ENCODE peak calls at places on chromosome 4, in ten cellular contexts. One of them, this sample, is unnamed.

GRCh38 chr4:83569967-83570366 is 34.1 kb downstream of the GPAT3 start:
- DNase-seq in upper lobe of right lung: no peak
- DNase-seq in AG04450: no peak
- DNase-seq in ascending aorta: no peak
- DNase-seq in ovary: no peak
- DNase-seq in Panc1: no peak
- DNase-seq in left ventricle myocardium inferior: no peak
- DNase-seq in mammary epithelial cell: peak; percentile 91
- DNase-seq in esophagus muscularis mucosa: no peak
- DNase-seq in neural progenitor cell: no peak
- DNase-seq in this sample: no peak

GRCh38 chr4:123661080-123661737 is 264.6 kb downstream of the SPRY1 start:
- DNase-seq in upper lobe of right lung: no peak
- DNase-seq in ovary: no peak
- DNase-seq in esophagus muscularis mucosa: no peak
- DNase-seq in Panc1: no peak
- DNase-seq in left ventricle myocardium inferior: no peak
- DNase-seq in AG04450: no peak
- DNase-seq in neural progenitor cell: no peak
- DNase-seq in mammary epithelial cell: no peak
- DNase-seq in ascending aorta: no peak
- DNase-seq in this sample: no peak

GRCh38 chr4:67499799-67500198 is 45.5 kb downstream of the CENPC start:
- DNase-seq in Panc1: no peak
- DNase-seq in mammary epithelial cell: no peak
- DNase-seq in AG04450: no peak
- DNase-seq in left ventricle myocardium inferior: no peak
- DNase-seq in esophagus muscularis mucosa: no peak
- DNase-seq in ovary: no peak
- DNase-seq in ascending aorta: no peak
- DNase-seq in neural progenitor cell: no peak
- DNase-seq in upper lobe of right lung: no peak
- DNase-seq in this sample: no peak

GRCh38 chr4:54961357-54961975 is 163.9 kb downstream of the KDR start:
- DNase-seq in esophagus muscularis mucosa: no peak
- DNase-seq in Panc1: peak; percentile 2
- DNase-seq in AG04450: no peak
- DNase-seq in upper lobe of right lung: no peak
- DNase-seq in ascending aorta: no peak
- DNase-seq in mammary epithelial cell: peak; percentile 14
- DNase-seq in neural progenitor cell: peak; percentile 55
- DNase-seq in left ventricle myocardium inferior: no peak
- DNase-seq in ovary: no peak
- DNase-seq in this sample: peak; percentile 9

GRCh38 chr4:108224628-108225053 is 55.9 kb upstream of the LEF1 start:
- DNase-seq in ascending aorta: no peak
- DNase-seq in AG04450: peak; percentile 3
- DNase-seq in upper lobe of right lung: no peak
- DNase-seq in left ventricle myocardium inferior: no peak
- DNase-seq in Panc1: no peak
- DNase-seq in esophagus muscularis mucosa: no peak
- DNase-seq in neural progenitor cell: no peak
- DNase-seq in mammary epithelial cell: no peak
- DNase-seq in ovary: no peak
- DNase-seq in this sample: no peak

GRCh38 chr4:1058997-1059665 is 47.7 kb downstream of the FGFRL1 start:
- DNase-seq in neural progenitor cell: no peak
- DNase-seq in ascending aorta: no peak
- DNase-seq in Panc1: no peak
- DNase-seq in esophagus muscularis mucosa: no peak
- DNase-seq in mammary epithelial cell: no peak
- DNase-seq in left ventricle myocardium inferior: no peak
- DNase-seq in AG04450: no peak
- DNase-seq in ovary: peak; percentile 12
- DNase-seq in upper lobe of right lung: peak; percentile 60
- DNase-seq in this sample: no peak

GRCh38 chr4:140697709-140698560 is 58.2 kb downstream of the TBC1D9 start:
- DNase-seq in Panc1: no peak
- DNase-seq in esophagus muscularis mucosa: no peak
- DNase-seq in AG04450: no peak
- DNase-seq in upper lobe of right lung: no peak
- DNase-seq in mammary epithelial cell: no peak
- DNase-seq in ascending aorta: no peak
- DNase-seq in ovary: no peak
- DNase-seq in left ventricle myocardium inferior: no peak
- DNase-seq in neural progenitor cell: no peak
- DNase-seq in this sample: no peak

GRCh38 chr4:80197132-80197573 is at the start of gene PRDM8:
- DNase-seq in AG04450: no peak
- DNase-seq in ovary: no peak
- DNase-seq in ascending aorta: no peak
- DNase-seq in neural progenitor cell: peak; percentile 78
- DNase-seq in Panc1: no peak
- DNase-seq in left ventricle myocardium inferior: no peak
- DNase-seq in mammary epithelial cell: no peak
- DNase-seq in esophagus muscularis mucosa: no peak
- DNase-seq in upper lobe of right lung: no peak
- DNase-seq in this sample: peak; percentile 77

GRCh38 chr4:144514736-144515135 is 131.2 kb upstream of the HHIP start:
- DNase-seq in Panc1: no peak
- DNase-seq in AG04450: no peak
- DNase-seq in ovary: no peak
- DNase-seq in esophagus muscularis mucosa: no peak
- DNase-seq in mammary epithelial cell: no peak
- DNase-seq in ascending aorta: no peak
- DNase-seq in left ventricle myocardium inferior: no peak
- DNase-seq in upper lobe of right lung: no peak
- DNase-seq in neural progenitor cell: peak; percentile 52
- DNase-seq in this sample: no peak

GRCh38 chr4:115883251-115883650 is 769.8 kb upstream of the NDST4 start:
- DNase-seq in neural progenitor cell: no peak
- DNase-seq in ascending aorta: no peak
- DNase-seq in mammary epithelial cell: no peak
- DNase-seq in esophagus muscularis mucosa: no peak
- DNase-seq in AG04450: no peak
- DNase-seq in left ventricle myocardium inferior: no peak
- DNase-seq in ovary: no peak
- DNase-seq in upper lobe of right lung: no peak
- DNase-seq in Panc1: no peak
- DNase-seq in this sample: no peak

GRCh38 chr4:53589511-53589910 is 1.8 kb downstream of the LNX1 start:
- DNase-seq in upper lobe of right lung: no peak
- DNase-seq in left ventricle myocardium inferior: no peak
- DNase-seq in AG04450: no peak
- DNase-seq in neural progenitor cell: no peak
- DNase-seq in esophagus muscularis mucosa: no peak
- DNase-seq in ascending aorta: no peak
- DNase-seq in mammary epithelial cell: no peak
- DNase-seq in Panc1: no peak
- DNase-seq in ovary: no peak
- DNase-seq in this sample: no peak

GRCh38 chr4:185566972-185567749 is 31.9 kb upstream of the PDLIM3 start:
- DNase-seq in upper lobe of right lung: no peak
- DNase-seq in AG04450: peak; percentile 65
- DNase-seq in left ventricle myocardium inferior: peak; percentile 29
- DNase-seq in ovary: no peak
- DNase-seq in mammary epithelial cell: no peak
- DNase-seq in neural progenitor cell: no peak
- DNase-seq in esophagus muscularis mucosa: peak; percentile 91
- DNase-seq in ascending aorta: peak; percentile 90
- DNase-seq in Panc1: no peak
- DNase-seq in this sample: no peak

GRCh38 chr4:140944539-140944938 is 188.4 kb upstream of the TBC1D9 start:
- DNase-seq in upper lobe of right lung: no peak
- DNase-seq in mammary epithelial cell: no peak
- DNase-seq in ascending aorta: no peak
- DNase-seq in neural progenitor cell: no peak
- DNase-seq in ovary: no peak
- DNase-seq in AG04450: no peak
- DNase-seq in Panc1: no peak
- DNase-seq in esophagus muscularis mucosa: no peak
- DNase-seq in left ventricle myocardium inferior: no peak
- DNase-seq in this sample: no peak

GRCh38 chr4:155060873-155061272 is 147.6 kb upstream of the NPY2R start:
- DNase-seq in AG04450: no peak
- DNase-seq in ascending aorta: no peak
- DNase-seq in neural progenitor cell: no peak
- DNase-seq in left ventricle myocardium inferior: no peak
- DNase-seq in upper lobe of right lung: no peak
- DNase-seq in Panc1: no peak
- DNase-seq in esophagus muscularis mucosa: no peak
- DNase-seq in ovary: no peak
- DNase-seq in mammary epithelial cell: no peak
- DNase-seq in this sample: no peak

GRCh38 chr4:155591201-155591600 is 75.4 kb upstream of the GUCY1A1 start:
- DNase-seq in left ventricle myocardium inferior: no peak
- DNase-seq in mammary epithelial cell: no peak
- DNase-seq in esophagus muscularis mucosa: no peak
- DNase-seq in ascending aorta: no peak
- DNase-seq in AG04450: no peak
- DNase-seq in upper lobe of right lung: no peak
- DNase-seq in Panc1: no peak
- DNase-seq in neural progenitor cell: no peak
- DNase-seq in ovary: no peak
- DNase-seq in this sample: no peak

GRCh38 chr4:55543858-55544257 is 2.9 kb downstream of the CLOCK start:
- DNase-seq in esophagus muscularis mucosa: no peak
- DNase-seq in mammary epithelial cell: no peak
- DNase-seq in upper lobe of right lung: no peak
- DNase-seq in ascending aorta: no peak
- DNase-seq in left ventricle myocardium inferior: no peak
- DNase-seq in Panc1: no peak
- DNase-seq in ovary: no peak
- DNase-seq in neural progenitor cell: no peak
- DNase-seq in AG04450: no peak
- DNase-seq in this sample: no peak

GRCh38 chr4:121822047-121822446 is 1.6 kb downstream of the CCNA2 start:
- DNase-seq in upper lobe of right lung: no peak
- DNase-seq in ovary: no peak
- DNase-seq in ascending aorta: no peak
- DNase-seq in Panc1: no peak
- DNase-seq in AG04450: no peak
- DNase-seq in esophagus muscularis mucosa: no peak
- DNase-seq in mammary epithelial cell: no peak
- DNase-seq in neural progenitor cell: no peak
- DNase-seq in left ventricle myocardium inferior: no peak
- DNase-seq in this sample: no peak

GRCh38 chr4:60724623-60725022 is 475.5 kb upstream of the ADGRL3 start:
- DNase-seq in Panc1: no peak
- DNase-seq in left ventricle myocardium inferior: no peak
- DNase-seq in AG04450: peak; percentile 76
- DNase-seq in ovary: no peak
- DNase-seq in neural progenitor cell: peak; percentile 13
- DNase-seq in upper lobe of right lung: no peak
- DNase-seq in mammary epithelial cell: peak; percentile 39
- DNase-seq in ascending aorta: peak; percentile 72
- DNase-seq in esophagus muscularis mucosa: no peak
- DNase-seq in this sample: no peak

DNA sequence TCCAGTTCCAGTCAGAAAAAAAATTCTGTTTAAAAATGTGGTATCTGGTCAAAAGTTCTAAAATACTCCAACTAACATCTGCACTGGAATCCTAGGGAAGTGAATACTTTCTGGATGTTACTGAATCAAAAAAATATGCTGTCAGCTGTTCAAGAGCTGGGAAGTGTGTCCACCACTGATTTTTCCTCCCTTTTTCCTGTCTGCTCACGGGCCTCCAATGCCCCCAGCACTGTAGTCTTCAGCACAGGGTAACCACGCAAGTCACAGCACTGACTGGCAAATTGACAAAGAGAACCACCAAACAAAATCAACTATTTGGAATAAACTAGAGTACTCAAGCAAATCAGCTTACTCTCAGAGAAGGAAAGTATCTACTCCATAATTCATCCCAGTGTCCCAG is 9.9 kb downstream of the VEGFC start:
- DNase-seq in esophagus muscularis mucosa: no peak
- DNase-seq in upper lobe of right lung: no peak
- DNase-seq in ovary: no peak
- DNase-seq in AG04450: no peak
- DNase-seq in mammary epithelial cell: no peak
- DNase-seq in ascending aorta: no peak
- DNase-seq in Panc1: no peak
- DNase-seq in left ventricle myocardium inferior: no peak
- DNase-seq in neural progenitor cell: no peak
- DNase-seq in this sample: no peak
- H3K27ac ChIP-seq in esophagus muscularis mucosa: no peak overlapping the region
- H3K27ac ChIP-seq in upper lobe of right lung: no peak overlapping the region
- H3K27ac ChIP-seq in ovary: no peak overlapping the region
- H3K27ac ChIP-seq in AG04450: peak overlapping the region; percentile 55
- H3K27ac ChIP-seq in mammary epithelial cell: no peak overlapping the region
- H3K27ac ChIP-seq in ascending aorta: no peak overlapping the region
- H3K27ac ChIP-seq in Panc1: peak overlapping the region; percentile 75
- H3K27ac ChIP-seq in left ventricle myocardium inferior: peak overlapping the region; percentile 67
- H3K27ac ChIP-seq in neural progenitor cell: no peak overlapping the region
- H3K27ac ChIP-seq in this sample: no peak overlapping the region

GRCh38 chr4:182806259-182807252 is 110.6 kb downstream of the DCTD start:
- DNase-seq in AG04450: no peak
- DNase-seq in Panc1: no peak
- DNase-seq in upper lobe of right lung: peak; percentile 89
- DNase-seq in left ventricle myocardium inferior: peak; percentile 78
- DNase-seq in esophagus muscularis mucosa: no peak
- DNase-seq in mammary epithelial cell: peak; percentile 51
- DNase-seq in neural progenitor cell: peak; percentile 93
- DNase-seq in ascending aorta: peak; percentile 80
- DNase-seq in ovary: peak; percentile 74
- DNase-seq in this sample: peak; percentile 65
- H3K27ac ChIP-seq in AG04450: peak overlapping the region; percentile 47
- H3K27ac ChIP-seq in Panc1: no peak overlapping the region
- H3K27ac ChIP-seq in upper lobe of right lung: no peak overlapping the region
- H3K27ac ChIP-seq in left ventricle myocardium inferior: peak overlapping the region; percentile 69
- H3K27ac ChIP-seq in esophagus muscularis mucosa: no peak overlapping the region
- H3K27ac ChIP-seq in mammary epithelial cell: no peak overlapping the region
- H3K27ac ChIP-seq in neural progenitor cell: no peak overlapping the region
- H3K27ac ChIP-seq in ascending aorta: no peak overlapping the region
- H3K27ac ChIP-seq in ovary: no peak overlapping the region
- H3K27ac ChIP-seq in this sample: no peak overlapping the region

DNA sequence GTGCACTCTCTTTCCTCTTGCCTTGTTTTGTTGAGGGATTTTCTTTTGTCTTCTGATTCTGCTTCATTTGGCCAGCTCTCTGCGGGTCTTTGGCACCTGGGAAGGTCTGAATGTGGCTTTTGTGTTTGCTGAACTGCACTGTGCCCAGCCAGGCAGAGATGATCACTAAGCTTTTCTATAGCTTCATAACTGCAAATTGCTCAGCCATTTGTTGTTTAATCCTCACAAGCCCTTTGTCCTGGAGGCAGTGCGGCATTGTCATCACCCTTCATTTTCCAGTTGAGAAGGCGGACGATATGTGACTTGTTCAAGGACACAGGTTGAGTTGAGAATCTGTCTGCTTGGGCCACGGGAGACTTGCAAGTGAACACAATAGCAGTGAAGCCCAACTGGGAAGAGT is 46.0 kb upstream of the SFRP2 start:
- DNase-seq in upper lobe of right lung: no peak
- DNase-seq in AG04450: no peak
- DNase-seq in mammary epithelial cell: no peak
- DNase-seq in Panc1: no peak
- DNase-seq in neural progenitor cell: peak; percentile 94
- DNase-seq in left ventricle myocardium inferior: no peak
- DNase-seq in ovary: no peak
- DNase-seq in esophagus muscularis mucosa: no peak
- DNase-seq in ascending aorta: no peak
- DNase-seq in this sample: no peak
- H3K27ac ChIP-seq in upper lobe of right lung: no peak overlapping the region
- H3K27ac ChIP-seq in AG04450: no peak overlapping the region
- H3K27ac ChIP-seq in mammary epithelial cell: no peak overlapping the region
- H3K27ac ChIP-seq in Panc1: no peak overlapping the region
- H3K27ac ChIP-seq in neural progenitor cell: peak overlapping the region; percentile 92
- H3K27ac ChIP-seq in left ventricle myocardium inferior: no peak overlapping the region
- H3K27ac ChIP-seq in ovary: no peak overlapping the region
- H3K27ac ChIP-seq in esophagus muscularis mucosa: no peak overlapping the region
- H3K27ac ChIP-seq in ascending aorta: no peak overlapping the region
- H3K27ac ChIP-seq in this sample: no peak overlapping the region

GRCh38 chr4:65193985-65194384 is 476.3 kb downstream of the EPHA5 start:
- DNase-seq in AG04450: no peak
- DNase-seq in neural progenitor cell: no peak
- DNase-seq in ascending aorta: no peak
- DNase-seq in ovary: no peak
- DNase-seq in upper lobe of right lung: no peak
- DNase-seq in esophagus muscularis mucosa: no peak
- DNase-seq in mammary epithelial cell: no peak
- DNase-seq in Panc1: no peak
- DNase-seq in left ventricle myocardium inferior: no peak
- DNase-seq in this sample: no peak
- H3K27ac ChIP-seq in AG04450: no peak overlapping the region
- H3K27ac ChIP-seq in neural progenitor cell: no peak overlapping the region
- H3K27ac ChIP-seq in ascending aorta: no peak overlapping the region
- H3K27ac ChIP-seq in ovary: no peak overlapping the region
- H3K27ac ChIP-seq in upper lobe of right lung: no peak overlapping the region
- H3K27ac ChIP-seq in esophagus muscularis mucosa: no peak overlapping the region
- H3K27ac ChIP-seq in mammary epithelial cell: no peak overlapping the region
- H3K27ac ChIP-seq in Panc1: no peak overlapping the region
- H3K27ac ChIP-seq in left ventricle myocardium inferior: no peak overlapping the region
- H3K27ac ChIP-seq in this sample: no peak overlapping the region